ENCODE peak calls at places on chromosomes 12 and 14, in ten cellular contexts. D is psoas muscle, Q is lower lobe of right lung, I is HCT116, M is lung, N is adrenal gland, L is transverse colon, O is kidney, Y is suprapubic skin, J is body of pancreas. R is an unnamed sample.
A peak's percentile ranks its signal among the peaks of the same experiment; 100 is the strongest.

GRCh38 chr12:51421266-51421884 is 3.3 kb upstream of the SLC4A8 start:
- DNase-seq in Q (no peak), Y (no peak), O (no peak), N (peak; percentile 80), L (peak; percentile 46), D (no peak), M (peak; percentile 58), I (peak; percentile 59), J (peak; percentile 63), R (peak; percentile 74)

GRCh38 chr14:93950948-93951668 is 24.0 kb downstream of the FAM181A start:
- DNase-seq in Q (no peak), I (no peak), J (no peak), O (no peak), L (no peak), M (no peak), Y (no peak), N (no peak), D (no peak), R (no peak)

GRCh38 chr12:43501705-43502104 is 50.3 kb downstream of the ADAMTS20 start:
- DNase-seq in O (no peak), N (no peak), I (peak; percentile 36), J (no peak), Q (no peak), Y (no peak), D (no peak), M (no peak), L (no peak), R (no peak)

GRCh38 chr12:117284160-117284559 is 77.3 kb downstream of the NOS1 start:
- DNase-seq in J (no peak), M (no peak), I (no peak), Y (no peak), N (no peak), O (no peak), Q (no peak), L (no peak), D (no peak), R (no peak)

GRCh38 chr12:59040651-59041050 is 120.3 kb upstream of the LRIG3 start:
- DNase-seq in J (no peak), O (no peak), N (no peak), Q (no peak), M (no peak), I (no peak), Y (no peak), D (no peak), L (no peak), R (no peak)

GRCh38 chr12:54629925-54630324 is 4.8 kb downstream of the LACRT start:
- DNase-seq in D (no peak), M (no peak), L (no peak), N (no peak), Q (no peak), J (no peak), O (no peak), I (no peak), Y (no peak), R (no peak)

GRCh38 chr12:76206677-76207072 is 122.2 kb upstream of the NAP1L1 start:
- DNase-seq in Y (no peak), L (no peak), N (no peak), J (no peak), D (no peak), I (no peak), Q (no peak), M (no peak), O (no peak), R (no peak)

GRCh38 chr12:129681830-129682229 is 222.0 kb downstream of the TMEM132D start:
- DNase-seq in D (no peak), I (no peak), Q (no peak), Y (no peak), N (no peak), J (no peak), O (no peak), M (no peak), L (no peak), R (no peak)

GRCh38 chr12:23099604-23100003 is 474.6 kb downstream of the ETNK1 start:
- DNase-seq in Y (no peak), D (no peak), L (no peak), M (no peak), Q (no peak), I (no peak), N (no peak), O (no peak), J (no peak), R (no peak)

GRCh38 chr12:131699434-131699833 is 11.5 kb upstream of the SFSWAP start:
- DNase-seq in Q (no peak), I (no peak), Y (no peak), L (no peak), D (no peak), M (no peak), N (no peak), J (no peak), O (no peak), R (no peak)

GRCh38 chr14:94041551-94042346 is 15.6 kb downstream of the OTUB2 start:
- DNase-seq in Q (peak; percentile 72), J (no peak), I (no peak), M (peak; percentile 51), O (peak; percentile 79), Y (no peak), L (no peak), D (no peak), N (no peak), R (peak; percentile 68)

GRCh38 chr14:53032838-53033390 is 82.1 kb upstream of the FERMT2 start:
- DNase-seq in M (no peak), N (no peak), O (no peak), D (no peak), I (no peak), Y (no peak), L (no peak), Q (no peak), J (no peak), R (no peak)

GRCh38 chr12:69008510-69008909 is 75.5 kb upstream of the CPM start:
- DNase-seq in N (no peak), J (no peak), O (no peak), M (no peak), Y (no peak), Q (no peak), D (no peak), L (no peak), I (no peak), R (no peak)
- H3K27ac ChIP-seq in N (no peak overlapping the region), J (no peak overlapping the region), O (no peak overlapping the region), M (no peak overlapping the region), Y (no peak overlapping the region), Q (peak overlapping the region; percentile 61), D (no peak overlapping the region), L (peak overlapping the region; percentile 78), I (no peak overlapping the region), R (no peak overlapping the region)

GRCh38 chr12:6528539-6529235 is 5.6 kb upstream of the GAPDH start:
- DNase-seq in J (no peak), Y (no peak), M (no peak), Q (no peak), I (no peak), N (no peak), O (no peak), D (no peak), L (no peak), R (no peak)

GRCh38 chr12:6526766-6527525 is 7.4 kb upstream of the GAPDH start:
- DNase-seq in N (no peak), Q (no peak), M (no peak), Y (no peak), I (no peak), L (no peak), J (no peak), D (no peak), O (no peak), R (no peak)

GRCh38 chr12:6524648-6525047 is 9.7 kb upstream of the GAPDH start:
- DNase-seq in N (no peak), L (no peak), Y (no peak), I (no peak), O (no peak), M (no peak), D (no peak), Q (no peak), J (no peak), R (no peak)

GRCh38 chr12:6527711-6528110 is 6.6 kb upstream of the GAPDH start:
- DNase-seq in J (no peak), D (no peak), O (no peak), Q (no peak), I (no peak), M (no peak), L (no peak), N (no peak), Y (no peak), R (no peak)

GRCh38 chr12:6526201-6526600 is 8.1 kb upstream of the GAPDH start:
- DNase-seq in L (no peak), O (no peak), M (no peak), I (no peak), Q (no peak), N (no peak), Y (no peak), D (no peak), J (no peak), R (no peak)
- H3K36me3 ChIP-seq in L (no peaks in the 10 kb centered on the region), O (peaks cover 42% of the 10 kb centered on the region), M (peaks cover 21% of the 10 kb centered on the region), I (peaks cover 64% of the 10 kb centered on the region), Q (peaks cover 100% of the 10 kb centered on the region), N (peaks cover 98% of the 10 kb centered on the region), Y (peaks cover 98% of the 10 kb centered on the region), D (peaks cover 100% of the 10 kb centered on the region), J (peaks cover 52% of the 10 kb centered on the region), R (peaks cover 5% of the 10 kb centered on the region)

DNA sequence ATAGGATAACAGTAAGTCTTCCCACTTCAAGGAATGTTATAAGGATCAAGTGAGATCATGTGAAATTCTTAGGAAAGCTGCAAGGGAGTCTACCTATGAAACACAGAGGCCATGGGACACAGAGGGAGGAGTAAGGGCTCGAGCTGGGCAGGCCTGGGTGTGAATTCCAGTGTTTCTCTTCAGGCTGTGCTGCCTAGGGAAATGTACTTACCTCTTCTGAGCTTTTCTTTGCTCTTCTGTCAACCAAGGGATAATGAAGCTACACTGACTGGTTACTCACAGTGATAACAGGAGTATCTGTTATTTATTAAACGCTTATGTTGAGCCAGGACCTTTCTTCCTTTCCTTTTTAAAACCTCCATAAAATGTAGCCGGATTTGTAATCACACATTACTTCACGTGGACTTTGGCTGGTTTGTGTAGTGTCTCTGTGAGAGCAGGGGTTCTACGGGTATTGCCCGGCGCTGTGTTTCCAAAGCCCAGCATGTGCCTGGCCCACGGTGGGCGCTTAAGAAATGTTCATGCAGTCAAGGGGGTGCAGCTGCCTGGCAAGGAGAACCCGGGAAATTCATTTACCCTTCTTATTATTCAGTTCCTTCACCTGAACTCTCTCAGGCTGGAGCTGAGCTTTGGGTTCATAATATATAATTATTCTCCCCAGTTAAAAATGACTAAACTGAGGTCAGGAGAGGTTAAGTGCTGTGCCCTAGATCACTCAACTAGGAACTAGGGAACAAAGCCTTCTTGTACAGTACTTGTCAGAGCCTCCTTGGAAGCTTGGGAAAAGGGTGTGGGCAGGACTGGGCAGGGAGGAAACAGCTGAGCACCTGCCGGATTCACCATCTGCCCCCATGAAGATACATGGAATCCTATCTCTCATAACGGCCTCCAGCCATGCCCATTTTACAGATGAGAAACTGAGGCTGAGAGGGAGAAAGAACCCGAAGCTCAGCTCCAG is 214.2 kb downstream of the CACNA1C start:
- DNase-seq in L (peak; percentile 34), O (no peak), M (no peak), Q (no peak), J (no peak), Y (peak; percentile 39), N (no peak), I (no peak), D (no peak), R (no peak)
- TF ChIP-seq CTCF in L (no peak), O (no peak), M (no peak), Q (no peak), J (no peak), Y (no peak), N (no peak), I (no peak), D (no peak), R (no peak)

DNA sequence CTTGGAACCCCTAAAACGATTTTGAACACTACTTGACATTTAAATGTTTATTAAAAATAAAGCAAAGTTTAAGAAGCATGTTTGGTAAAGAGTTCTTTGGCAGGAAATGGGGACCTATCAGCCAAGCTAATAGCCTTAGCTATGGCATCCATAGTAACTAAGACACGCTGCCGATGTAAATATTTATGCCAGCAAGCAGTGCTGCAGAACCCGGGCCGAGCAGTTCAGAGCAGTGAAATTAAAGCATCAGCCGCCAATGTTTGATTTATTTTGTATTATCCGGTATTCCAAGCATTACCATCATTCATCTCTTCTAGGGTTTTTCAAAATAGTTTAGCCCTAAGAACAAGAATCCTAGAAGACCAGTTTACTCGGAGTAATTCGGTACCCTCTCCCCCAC is 61.6 kb downstream of the PPP2R5C start:
- DNase-seq in D (no peak), J (no peak), Q (no peak), Y (no peak), N (no peak), O (no peak), M (no peak), L (no peak), I (no peak), R (no peak)
- H3K27ac ChIP-seq in D (peak overlapping the region; percentile 81), J (peak overlapping the region; percentile 83), Q (peak overlapping the region; percentile 87), Y (peak overlapping the region; percentile 88), N (no peak overlapping the region), O (no peak overlapping the region), M (peak overlapping the region; percentile 76), L (peak overlapping the region; percentile 80), I (no peak overlapping the region), R (peak overlapping the region; percentile 78)

R was measured in testis.